ENCODE peak calls at places on chromosomes 11 and 22, in seven cellular contexts. One of them, this sample, is unnamed. For H3K4me1, the result is how much of the 10 kb centered on the place peaks cover.

GRCh38 chr22:42630901-42631602 is 9.3 kb downstream of the ATP5MGL start:
- DNase-seq in hepatocyte: no peak
- DNase-seq in A549: no peak
- DNase-seq in GM23338: no peak
- DNase-seq in breast epithelium: no peak
- DNase-seq in endothelial cell of umbilical vein: no peak
- DNase-seq in fibroblast of lung: no peak
- DNase-seq in this sample: no peak

GRCh38 chr11:68471360-68472340 is 11.1 kb downstream of the PPP6R3 start:
- DNase-seq in GM23338: no peak
- DNase-seq in hepatocyte: no peak
- DNase-seq in endothelial cell of umbilical vein: no peak
- DNase-seq in A549: no peak
- DNase-seq in breast epithelium: no peak
- DNase-seq in fibroblast of lung: no peak
- DNase-seq in this sample: no peak

GRCh38 chr11:65414776-65415498 is 7.7 kb upstream of the NEAT1 start:
- DNase-seq in A549: no peak
- DNase-seq in fibroblast of lung: no peak
- DNase-seq in hepatocyte: no peak
- DNase-seq in GM23338: no peak
- DNase-seq in endothelial cell of umbilical vein: no peak
- DNase-seq in breast epithelium: peak
- DNase-seq in this sample: no peak

GRCh38 chr11:115682901-115683300 is 178.7 kb upstream of the CADM1 start:
- DNase-seq in breast epithelium: no peak
- DNase-seq in endothelial cell of umbilical vein: no peak
- DNase-seq in A549: no peak
- DNase-seq in hepatocyte: no peak
- DNase-seq in fibroblast of lung: no peak
- DNase-seq in GM23338: no peak
- DNase-seq in this sample: no peak

GRCh38 chr11:74989269-74989655 is 529 bp downstream of the NEU3 start:
- DNase-seq in fibroblast of lung: peak
- DNase-seq in breast epithelium: no peak
- DNase-seq in A549: peak
- DNase-seq in GM23338: peak
- DNase-seq in hepatocyte: peak
- DNase-seq in endothelial cell of umbilical vein: no peak
- DNase-seq in this sample: no peak

GRCh38 chr11:120565436-120566155 is 54.0 kb downstream of the GRIK4 start:
- DNase-seq in endothelial cell of umbilical vein: no peak
- DNase-seq in fibroblast of lung: no peak
- DNase-seq in A549: no peak
- DNase-seq in hepatocyte: no peak
- DNase-seq in breast epithelium: no peak
- DNase-seq in GM23338: no peak
- DNase-seq in this sample: no peak

GRCh38 chr11:122040476-122040875 is 75.5 kb downstream of the BLID start:
- DNase-seq in A549: no peak
- DNase-seq in hepatocyte: no peak
- DNase-seq in fibroblast of lung: no peak
- DNase-seq in breast epithelium: no peak
- DNase-seq in endothelial cell of umbilical vein: no peak
- DNase-seq in GM23338: peak
- DNase-seq in this sample: no peak

GRCh38 chr11:119154178-119154577 is 5.3 kb downstream of the ABCG4 start:
- DNase-seq in A549: no peak
- DNase-seq in GM23338: no peak
- DNase-seq in breast epithelium: no peak
- DNase-seq in fibroblast of lung: no peak
- DNase-seq in endothelial cell of umbilical vein: no peak
- DNase-seq in hepatocyte: no peak
- DNase-seq in this sample: no peak

GRCh38 chr11:122494171-122494570 is 161.4 kb upstream of the UBASH3B start:
- DNase-seq in hepatocyte: peak
- DNase-seq in endothelial cell of umbilical vein: no peak
- DNase-seq in fibroblast of lung: peak
- DNase-seq in GM23338: no peak
- DNase-seq in breast epithelium: no peak
- DNase-seq in A549: no peak
- DNase-seq in this sample: no peak

GRCh38 chr22:44668190-44668885 is 33.7 kb upstream of the PRR5 start:
- DNase-seq in GM23338: peak
- DNase-seq in breast epithelium: no peak
- DNase-seq in fibroblast of lung: no peak
- DNase-seq in endothelial cell of umbilical vein: no peak
- DNase-seq in A549: no peak
- DNase-seq in hepatocyte: peak
- DNase-seq in this sample: no peak

GRCh38 chr11:130452941-130453340 is 4.5 kb downstream of the ADAMTS15 start:
- DNase-seq in endothelial cell of umbilical vein: no peak
- DNase-seq in hepatocyte: no peak
- DNase-seq in fibroblast of lung: no peak
- DNase-seq in GM23338: peak
- DNase-seq in A549: no peak
- DNase-seq in breast epithelium: no peak
- DNase-seq in this sample: no peak

GRCh38 chr11:59573216-59573615 is 42.4 kb downstream of the OSBP start:
- DNase-seq in endothelial cell of umbilical vein: peak
- DNase-seq in GM23338: no peak
- DNase-seq in A549: no peak
- DNase-seq in breast epithelium: no peak
- DNase-seq in fibroblast of lung: peak
- DNase-seq in hepatocyte: no peak
- DNase-seq in this sample: no peak

GRCh38 chr22:31586137-31586920 is 75.7 kb downstream of the PISD start:
- DNase-seq in endothelial cell of umbilical vein: no peak
- DNase-seq in breast epithelium: no peak
- DNase-seq in A549: no peak
- DNase-seq in fibroblast of lung: peak
- DNase-seq in hepatocyte: peak
- DNase-seq in GM23338: no peak
- DNase-seq in this sample: no peak

GRCh38 chr11:68373810-68374501 is 61.6 kb downstream of the LRP5 start:
- DNase-seq in hepatocyte: peak
- DNase-seq in endothelial cell of umbilical vein: peak
- DNase-seq in GM23338: no peak
- DNase-seq in A549: no peak
- DNase-seq in fibroblast of lung: peak
- DNase-seq in breast epithelium: no peak
- DNase-seq in this sample: no peak

GRCh38 chr11:59556883-59557205 is 45.5 kb downstream of the OR4D9 start:
- DNase-seq in GM23338: peak
- DNase-seq in endothelial cell of umbilical vein: peak
- DNase-seq in breast epithelium: no peak
- DNase-seq in A549: peak
- DNase-seq in hepatocyte: no peak
- DNase-seq in fibroblast of lung: no peak
- DNase-seq in this sample: no peak

GRCh38 chr11:100883860-100884259 is 196.8 kb downstream of the ARHGAP42 start:
- DNase-seq in fibroblast of lung: no peak
- DNase-seq in breast epithelium: no peak
- DNase-seq in A549: no peak
- DNase-seq in hepatocyte: no peak
- DNase-seq in GM23338: no peak
- DNase-seq in endothelial cell of umbilical vein: no peak
- DNase-seq in this sample: no peak

GRCh38 chr11:67006029-67006884 is 16.7 kb upstream of the SYT12 start:
- DNase-seq in hepatocyte: no peak
- DNase-seq in breast epithelium: no peak
- DNase-seq in GM23338: peak
- DNase-seq in endothelial cell of umbilical vein: no peak
- DNase-seq in A549: peak
- DNase-seq in fibroblast of lung: peak
- DNase-seq in this sample: peak

GRCh38 chr11:131754671-131755070 is 384.3 kb downstream of the NTM start:
- DNase-seq in breast epithelium: no peak
- DNase-seq in fibroblast of lung: peak
- DNase-seq in hepatocyte: no peak
- DNase-seq in endothelial cell of umbilical vein: peak
- DNase-seq in A549: no peak
- DNase-seq in GM23338: no peak
- DNase-seq in this sample: no peak

GRCh38 chr11:75014129-75014528 is 25.4 kb downstream of the NEU3 start:
- DNase-seq in hepatocyte: peak
- DNase-seq in GM23338: no peak
- DNase-seq in breast epithelium: no peak
- DNase-seq in fibroblast of lung: peak
- DNase-seq in endothelial cell of umbilical vein: peak
- DNase-seq in A549: peak
- DNase-seq in this sample: no peak

GRCh38 chr11:60710482-60710881 is 11.1 kb downstream of the MS4A8 start:
- DNase-seq in GM23338: peak
- DNase-seq in A549: peak
- DNase-seq in breast epithelium: no peak
- DNase-seq in endothelial cell of umbilical vein: no peak
- DNase-seq in fibroblast of lung: no peak
- DNase-seq in hepatocyte: peak
- DNase-seq in this sample: no peak

GRCh38 chr11:119065369-119065768 is 2.2 kb upstream of the VPS11 start:
- DNase-seq in A549: peak
- DNase-seq in breast epithelium: no peak
- DNase-seq in GM23338: peak
- DNase-seq in endothelial cell of umbilical vein: peak
- DNase-seq in hepatocyte: no peak
- DNase-seq in fibroblast of lung: peak
- DNase-seq in this sample: no peak

GRCh38 chr11:12161603-12162350 is 51.4 kb downstream of the MICAL2 start:
- DNase-seq in fibroblast of lung: no peak
- DNase-seq in breast epithelium: no peak
- DNase-seq in A549: no peak
- DNase-seq in endothelial cell of umbilical vein: no peak
- DNase-seq in GM23338: no peak
- DNase-seq in hepatocyte: no peak
- DNase-seq in this sample: no peak

GRCh38 chr11:12160231-12160630 is 49.8 kb downstream of the MICAL2 start:
- DNase-seq in endothelial cell of umbilical vein: no peak
- DNase-seq in A549: no peak
- DNase-seq in breast epithelium: no peak
- DNase-seq in hepatocyte: no peak
- DNase-seq in fibroblast of lung: no peak
- DNase-seq in GM23338: no peak
- DNase-seq in this sample: no peak

GRCh38 chr11:12159351-12160099 is 49.1 kb downstream of the MICAL2 start:
- DNase-seq in breast epithelium: no peak
- DNase-seq in GM23338: no peak
- DNase-seq in endothelial cell of umbilical vein: peak
- DNase-seq in fibroblast of lung: peak
- DNase-seq in A549: peak
- DNase-seq in hepatocyte: peak
- DNase-seq in this sample: no peak

GRCh38 chr11:12161137-12161536 is 50.7 kb downstream of the MICAL2 start:
- DNase-seq in breast epithelium: no peak
- DNase-seq in fibroblast of lung: no peak
- DNase-seq in hepatocyte: no peak
- DNase-seq in A549: no peak
- DNase-seq in endothelial cell of umbilical vein: no peak
- DNase-seq in GM23338: no peak
- DNase-seq in this sample: no peak

DNA sequence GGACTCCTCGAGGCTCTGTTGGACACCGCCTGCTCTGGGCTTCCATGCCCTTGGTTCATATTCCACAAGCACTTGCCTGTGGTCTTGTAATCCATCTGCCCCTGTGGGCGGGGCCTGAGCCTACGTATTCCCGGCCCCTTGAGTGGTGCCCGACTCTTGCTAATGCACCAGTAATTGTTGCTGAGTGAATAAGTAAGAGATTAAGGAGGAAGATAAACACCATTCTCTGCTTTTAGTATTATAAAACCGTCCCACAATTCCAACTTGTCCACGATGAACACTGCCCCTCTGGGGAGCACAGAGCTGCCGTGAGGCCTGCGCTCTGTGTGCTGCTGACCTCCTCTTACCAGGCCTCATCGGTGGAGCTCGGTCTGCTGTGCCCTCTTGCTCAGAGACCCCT is 50.3 kb downstream of the MICAL2 start:
- DNase-seq in breast epithelium: no peak
- DNase-seq in GM23338: no peak
- DNase-seq in fibroblast of lung: no peak
- DNase-seq in hepatocyte: peak
- DNase-seq in endothelial cell of umbilical vein: no peak
- DNase-seq in A549: no peak
- DNase-seq in this sample: no peak
- H3K4me1 ChIP-seq in breast epithelium: under half
- H3K4me1 ChIP-seq in GM23338: under half
- H3K4me1 ChIP-seq in fibroblast of lung: half or more
- H3K4me1 ChIP-seq in hepatocyte: under half
- H3K4me1 ChIP-seq in endothelial cell of umbilical vein: half or more
- H3K4me1 ChIP-seq in A549: half or more
- H3K4me1 ChIP-seq in this sample: half or more

DNA sequence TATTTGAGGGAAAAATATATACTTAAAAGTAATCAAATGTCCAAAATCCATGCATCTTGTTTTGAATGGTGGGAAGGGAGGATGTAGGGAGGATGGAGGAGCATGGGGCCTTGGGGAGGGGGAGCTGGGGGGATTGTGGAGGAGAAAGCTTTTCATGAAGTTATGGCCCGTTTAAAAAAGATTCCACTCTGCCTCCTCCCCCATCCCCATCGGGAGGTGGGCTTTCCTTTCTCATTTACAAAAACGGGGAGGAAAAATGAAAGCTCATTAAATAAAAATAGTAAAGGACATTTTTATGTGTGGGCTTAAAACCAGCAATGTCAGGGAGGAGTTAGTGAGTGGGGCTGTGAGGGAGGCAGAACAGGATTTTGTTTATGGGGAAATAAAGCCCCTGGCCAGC is 83.1 kb downstream of the ZBTB16 start:
- DNase-seq in hepatocyte: no peak
- DNase-seq in fibroblast of lung: no peak
- DNase-seq in GM23338: no peak
- DNase-seq in endothelial cell of umbilical vein: no peak
- DNase-seq in breast epithelium: no peak
- DNase-seq in A549: no peak
- DNase-seq in this sample: no peak
- H3K4me1 ChIP-seq in hepatocyte: half or more
- H3K4me1 ChIP-seq in fibroblast of lung: under half
- H3K4me1 ChIP-seq in GM23338: under half
- H3K4me1 ChIP-seq in endothelial cell of umbilical vein: under half
- H3K4me1 ChIP-seq in breast epithelium: under half
- H3K4me1 ChIP-seq in A549: under half
- H3K4me1 ChIP-seq in this sample: under half

DNA sequence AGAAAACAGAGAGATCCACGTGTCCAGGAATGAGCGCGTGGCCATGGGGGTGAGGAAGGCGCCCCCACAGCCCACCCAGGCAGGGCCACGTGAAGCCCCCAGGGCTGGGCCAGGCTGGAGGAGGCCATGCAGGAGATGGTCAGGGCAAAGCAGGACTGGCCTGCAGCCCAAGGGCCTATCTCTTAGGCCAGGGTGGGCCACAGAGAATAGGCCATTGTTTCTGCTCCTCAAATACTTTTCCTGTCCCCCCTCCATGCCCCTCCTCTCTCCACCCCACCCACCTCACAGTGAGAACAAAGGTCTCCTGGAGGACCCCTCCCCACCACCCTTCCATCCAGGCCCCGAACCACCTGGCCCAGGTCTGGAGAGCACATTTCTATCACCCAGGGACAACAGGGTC is 8.3 kb upstream of the CDC42EP1 start:
- DNase-seq in hepatocyte: no peak
- DNase-seq in A549: no peak
- DNase-seq in breast epithelium: no peak
- DNase-seq in endothelial cell of umbilical vein: no peak
- DNase-seq in fibroblast of lung: no peak
- DNase-seq in GM23338: no peak
- DNase-seq in this sample: no peak
- H3K4me1 ChIP-seq in hepatocyte: under half
- H3K4me1 ChIP-seq in A549: under half
- H3K4me1 ChIP-seq in breast epithelium: under half
- H3K4me1 ChIP-seq in endothelial cell of umbilical vein: under half
- H3K4me1 ChIP-seq in fibroblast of lung: under half
- H3K4me1 ChIP-seq in GM23338: under half
- H3K4me1 ChIP-seq in this sample: under half

GRCh38 chr11:73322111-73322985 is 14.3 kb downstream of the ARHGEF17 start:
- DNase-seq in hepatocyte: no peak
- DNase-seq in breast epithelium: no peak
- DNase-seq in fibroblast of lung: peak
- DNase-seq in GM23338: no peak
- DNase-seq in endothelial cell of umbilical vein: peak
- DNase-seq in A549: no peak
- DNase-seq in this sample: no peak
- H3K4me1 ChIP-seq in hepatocyte: half or more
- H3K4me1 ChIP-seq in breast epithelium: under half
- H3K4me1 ChIP-seq in fibroblast of lung: half or more
- H3K4me1 ChIP-seq in GM23338: under half
- H3K4me1 ChIP-seq in endothelial cell of umbilical vein: under half
- H3K4me1 ChIP-seq in A549: under half
- H3K4me1 ChIP-seq in this sample: under half